ENCODE peak calls at places on chromosome 12, in five cellular contexts. B, A, O, J and N are unnamed samples.

GRCh38 chr12:67047634-67048033 is 221.5 kb upstream of the CAND1 start:
- DNase-seq in A (peak; percentile 60), O (no peak), J (no peak), B (no peak), N (no peak)

GRCh38 chr12:39467432-39467870 is 24.5 kb upstream of the KIF21A start:
- DNase-seq in O (no peak), A (no peak), B (peak; percentile 52), J (no peak), N (peak; percentile 5)

GRCh38 chr12:22477166-22477893 is 67.0 kb downstream of the C2CD5 start:
- DNase-seq in A (no peak), O (no peak), B (no peak), J (no peak), N (peak; percentile 83)

GRCh38 chr12:76183459-76184186 is 99.1 kb upstream of the NAP1L1 start:
- DNase-seq in B (no peak), A (peak; percentile 99), O (no peak), J (peak; percentile 46), N (peak; percentile 91)

GRCh38 chr12:55673638-55674037 is 34.1 kb downstream of the ITGA7 start:
- DNase-seq in J (no peak), B (no peak), O (no peak), A (no peak), N (no peak)

GRCh38 chr12:85865905-85866304 is 8.2 kb upstream of the NTS start:
- DNase-seq in O (peak; percentile 46), J (no peak), B (no peak), A (no peak), N (peak; percentile 41)

GRCh38 chr12:34396861-34397590 is 374.7 kb downstream of the ALG10 start:
- DNase-seq in A (no peak), B (no peak), O (no peak), J (no peak), N (no peak)

GRCh38 chr12:99024870-99025269 is 379.8 kb downstream of the APAF1 start:
- DNase-seq in J (no peak), A (no peak), B (no peak), O (no peak), N (no peak)

GRCh38 chr12:69343357-69343756 is 4.8 kb upstream of the LYZ start:
- DNase-seq in B (no peak), O (no peak), A (no peak), J (no peak), N (no peak)

GRCh38 chr12:92297932-92298681 is 152.5 kb upstream of the BTG1 start:
- DNase-seq in B (no peak), A (no peak), O (no peak), J (no peak), N (peak; percentile 94)

GRCh38 chr12:93449277-93449676 is 7.5 kb upstream of the UBE2N start:
- DNase-seq in B (no peak), J (no peak), O (no peak), A (no peak), N (no peak)

GRCh38 chr12:57582440-57582839 is 8.6 kb upstream of the PIP4K2C start:
- DNase-seq in B (no peak), O (no peak), A (no peak), J (no peak), N (no peak)

DNA sequence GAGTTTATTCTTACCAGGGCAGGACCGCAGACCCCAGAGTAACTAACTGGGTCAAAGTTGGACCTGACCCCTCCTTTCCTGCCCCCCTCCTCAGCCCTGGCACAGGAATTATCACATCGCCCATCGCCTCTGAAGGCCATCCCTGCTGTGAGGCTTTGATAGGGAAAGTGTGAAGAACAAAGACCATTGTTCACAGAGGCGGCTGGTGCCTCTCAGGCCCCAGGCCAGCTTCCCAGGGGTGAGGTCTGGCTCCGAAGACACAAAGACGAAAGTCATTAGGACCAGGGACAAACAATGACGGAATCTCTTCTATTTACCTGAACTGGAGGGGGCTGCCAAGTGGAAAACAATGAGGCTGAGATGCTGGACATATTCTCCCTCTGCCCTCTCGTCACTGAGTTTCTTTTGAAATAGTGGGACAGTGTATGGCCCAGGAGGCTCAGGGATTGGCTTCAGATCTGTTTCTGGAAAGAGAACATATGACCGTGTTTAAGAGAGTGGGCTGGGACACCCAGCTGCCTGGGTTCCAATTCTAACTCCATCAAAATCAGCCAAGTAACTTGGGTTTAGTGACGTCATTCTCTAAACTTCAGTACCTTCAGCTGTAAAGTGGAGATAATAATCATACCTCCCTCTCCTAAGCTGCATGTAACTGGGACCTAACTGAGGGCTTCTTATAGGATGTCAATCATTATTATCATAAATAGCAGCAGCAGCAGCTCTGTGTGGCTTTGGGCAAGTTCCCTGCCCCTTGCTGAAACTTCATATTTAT is 769.4 kb downstream of the MED13L start:
- DNase-seq in A (no peak), B (no peak), O (peak; percentile 95), J (no peak), N (no peak)
- TF ChIP-seq EZH2phosphoT487 in A (no peak), B (no peak), O (peak; percentile 70), J (no peak), N (no peak)

GRCh38 chr12:122406701-122407154 is 15.7 kb downstream of the CLIP1 start:
- DNase-seq in A (no peak), O (no peak), B (no peak), J (no peak), N (peak; percentile 82)
- TF ChIP-seq EZH2phosphoT487 in A (no peak), O (no peak), B (no peak), J (no peak), N (no peak)

GRCh38 chr12:122067548-122067947 is 11.0 kb upstream of the MLXIP start:
- DNase-seq in O (no peak), J (no peak), A (no peak), B (no peak), N (no peak)

GRCh38 chr12:122064034-122064777 is 14.3 kb upstream of the MLXIP start:
- DNase-seq in B (peak; percentile 63), J (peak; percentile 99), O (peak; percentile 87), A (peak; percentile 82), N (peak; percentile 63)

GRCh38 chr12:122064780-122065588 is 13.6 kb upstream of the MLXIP start:
- DNase-seq in B (no peak), A (peak; percentile 63), O (peak; percentile 57), J (peak; percentile 63), N (peak; percentile 71)

GRCh38 chr12:122063691-122064033 is 14.9 kb upstream of the MLXIP start:
- DNase-seq in A (no peak), B (no peak), J (peak; percentile 12), O (no peak), N (no peak)

DNA sequence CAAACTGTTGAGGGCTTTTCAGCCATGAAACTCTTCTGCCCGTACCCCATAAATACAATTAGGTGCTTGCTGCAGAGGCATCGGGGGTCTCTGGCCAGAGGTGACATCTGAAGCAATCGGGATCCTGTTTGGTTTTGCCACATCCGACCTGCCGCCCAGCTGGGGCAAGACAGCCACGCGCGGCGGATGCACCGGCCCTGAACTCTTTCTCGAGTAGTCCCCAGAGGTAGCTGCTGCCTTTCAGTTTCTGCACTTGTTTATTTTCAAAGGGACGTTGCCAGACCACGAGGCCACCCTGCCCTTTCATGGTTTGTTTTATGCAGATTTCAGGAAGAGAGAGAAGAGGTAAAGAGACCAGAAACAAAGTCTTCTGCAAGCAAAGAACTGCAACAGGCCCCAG is 10.6 kb upstream of the MLXIP start:
- DNase-seq in A (no peak), O (no peak), B (peak; percentile 73), J (no peak), N (no peak)
- TF ChIP-seq EZH2phosphoT487 in A (no peak), O (no peak), B (no peak), J (no peak), N (no peak)

DNA sequence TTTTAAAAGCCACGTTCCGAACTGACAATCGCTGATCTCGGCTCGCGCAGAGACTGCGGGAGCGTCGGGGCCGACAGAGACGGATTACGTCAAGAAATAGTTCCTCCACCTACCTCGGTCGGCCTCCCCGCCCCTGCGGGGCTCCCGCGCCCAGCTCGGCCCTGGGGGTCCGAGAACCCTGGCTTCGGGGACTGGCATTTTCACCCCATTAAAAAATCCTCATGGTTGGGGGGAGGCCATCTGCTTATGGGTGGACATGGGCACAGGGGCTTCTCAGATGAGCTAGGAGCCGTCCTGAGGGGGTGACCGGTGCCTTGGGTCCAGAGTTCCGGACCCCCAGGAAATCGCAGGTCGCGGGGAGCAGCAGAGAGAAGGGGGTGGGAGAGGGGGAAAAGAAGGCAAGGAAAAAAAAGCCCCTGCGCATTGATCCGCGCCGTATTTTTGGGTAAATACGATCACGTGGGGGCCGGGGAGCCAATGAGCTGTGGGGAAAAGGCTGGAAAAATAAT is 311 bp upstream of the HOXC9 start:
- DNase-seq in A (no peak), J (peak; percentile 75), B (no peak), O (no peak), N (peak; percentile 93)
- TF ChIP-seq EZH2phosphoT487 in A (no peak), J (no peak), B (no peak), O (no peak), N (no peak)

DNA sequence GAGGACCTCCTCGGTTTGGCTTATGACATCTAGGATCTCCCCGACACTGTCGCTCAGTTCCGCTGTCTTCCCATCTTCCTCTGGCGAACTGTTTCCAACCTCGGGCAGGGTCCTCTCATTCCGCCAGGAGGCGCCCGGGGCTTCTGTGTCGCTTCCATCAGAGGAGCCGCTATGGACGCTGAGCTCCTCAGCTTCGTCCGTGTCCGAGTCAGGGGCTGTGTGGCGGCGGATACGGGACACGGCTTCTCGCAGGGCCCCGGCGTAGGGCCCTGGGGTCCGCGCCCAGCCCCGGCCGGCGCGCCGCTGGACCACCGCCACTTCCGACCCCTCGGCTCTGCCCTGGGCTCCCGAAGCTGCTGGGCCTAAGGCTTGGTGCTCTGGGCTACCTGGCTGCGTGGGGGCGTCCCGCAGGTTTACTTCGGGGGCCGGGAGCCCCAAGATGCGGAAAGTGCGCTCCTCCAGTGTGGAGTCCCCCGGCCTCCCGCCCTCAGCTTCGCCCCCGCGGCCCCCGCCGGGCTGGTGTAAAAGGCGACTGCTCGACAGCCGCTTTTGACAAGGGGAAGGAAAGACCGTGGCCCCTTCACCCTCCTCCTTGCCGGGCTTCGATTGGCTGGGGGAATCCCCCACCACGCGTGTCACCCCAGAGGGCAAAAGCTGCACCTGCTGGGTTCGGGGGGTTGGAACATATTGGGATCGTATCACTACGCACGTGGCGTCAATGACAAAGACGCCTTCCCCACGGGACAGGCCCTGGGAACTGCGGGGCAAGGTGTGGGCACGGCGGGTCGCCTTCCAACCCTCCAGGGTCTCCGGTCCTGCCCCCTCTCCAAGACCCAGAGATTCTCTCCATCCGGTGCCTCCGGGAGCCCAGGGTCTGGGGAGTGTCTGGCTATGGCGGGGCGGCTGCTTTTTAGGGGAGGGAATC is 2.1 kb downstream of the DDN start:
- DNase-seq in A (peak; percentile 75), J (no peak), O (peak; percentile 94), B (peak; percentile 59), N (peak; percentile 87)
- TF ChIP-seq EZH2phosphoT487 in A (no peak), J (no peak), O (peak; percentile 94), B (no peak), N (no peak)

GRCh38 chr12:80756875-80757274 is 40.2 kb downstream of the MYF5 start:
- DNase-seq in O (no peak), A (no peak), B (no peak), J (no peak), N (peak; percentile 69)
- TF ChIP-seq EZH2phosphoT487 in O (no peak), A (no peak), B (no peak), J (no peak), N (no peak)